ENCODE peak calls at places on chromosomes 11 and 22, in eight cellular contexts. One of them, this sample, is unnamed.

GRCh38 chr22:32073823-32074380 is 30.8 kb downstream of the SLC5A1 start:
- DNase-seq in aorta: no peak
- DNase-seq in HEK293T: no peak
- DNase-seq in anterior cingulate cortex: no peak
- DNase-seq in nephron progenitor cell: no peak
- DNase-seq in Peyer's patch: peak; percentile 86
- DNase-seq in NCI-H1105: no peak
- DNase-seq in Ammon's horn: no peak
- DNase-seq in this sample: no peak

GRCh38 chr11:112826026-112826425 is 135.2 kb upstream of the NCAM1 start:
- DNase-seq in NCI-H1105: no peak
- DNase-seq in aorta: no peak
- DNase-seq in Peyer's patch: no peak
- DNase-seq in anterior cingulate cortex: no peak
- DNase-seq in nephron progenitor cell: no peak
- DNase-seq in Ammon's horn: no peak
- DNase-seq in HEK293T: no peak
- DNase-seq in this sample: no peak

GRCh38 chr11:1109918-1110705 is 35.4 kb downstream of the MUC2 start:
- DNase-seq in anterior cingulate cortex: no peak
- DNase-seq in Peyer's patch: no peak
- DNase-seq in nephron progenitor cell: peak; percentile 1
- DNase-seq in HEK293T: no peak
- DNase-seq in Ammon's horn: no peak
- DNase-seq in NCI-H1105: no peak
- DNase-seq in aorta: peak; percentile 68
- DNase-seq in this sample: no peak

GRCh38 chr11:120280566-120281160 is 40.7 kb downstream of the POU2F3 start:
- DNase-seq in Ammon's horn: no peak
- DNase-seq in nephron progenitor cell: no peak
- DNase-seq in Peyer's patch: no peak
- DNase-seq in aorta: no peak
- DNase-seq in HEK293T: no peak
- DNase-seq in NCI-H1105: no peak
- DNase-seq in anterior cingulate cortex: no peak
- DNase-seq in this sample: no peak

GRCh38 chr22:36901411-36902142 is 11.9 kb upstream of the CSF2RB start:
- DNase-seq in HEK293T: no peak
- DNase-seq in Ammon's horn: no peak
- DNase-seq in NCI-H1105: no peak
- DNase-seq in Peyer's patch: no peak
- DNase-seq in nephron progenitor cell: no peak
- DNase-seq in anterior cingulate cortex: no peak
- DNase-seq in aorta: no peak
- DNase-seq in this sample: no peak

GRCh38 chr11:6431861-6432260 is 8.9 kb downstream of the HPX start:
- DNase-seq in NCI-H1105: no peak
- DNase-seq in aorta: no peak
- DNase-seq in HEK293T: no peak
- DNase-seq in anterior cingulate cortex: no peak
- DNase-seq in Peyer's patch: no peak
- DNase-seq in Ammon's horn: no peak
- DNase-seq in nephron progenitor cell: no peak
- DNase-seq in this sample: no peak

GRCh38 chr11:11075515-11076171 is 217.8 kb upstream of the ZBED5 start:
- DNase-seq in NCI-H1105: no peak
- DNase-seq in anterior cingulate cortex: no peak
- DNase-seq in Peyer's patch: no peak
- DNase-seq in HEK293T: peak; percentile 17
- DNase-seq in aorta: no peak
- DNase-seq in Ammon's horn: no peak
- DNase-seq in nephron progenitor cell: no peak
- DNase-seq in this sample: no peak

GRCh38 chr22:22248878-22249277 is 4.3 kb downstream of the VPREB1 start:
- DNase-seq in Peyer's patch: peak; percentile 59
- DNase-seq in aorta: no peak
- DNase-seq in HEK293T: no peak
- DNase-seq in nephron progenitor cell: no peak
- DNase-seq in Ammon's horn: no peak
- DNase-seq in NCI-H1105: no peak
- DNase-seq in anterior cingulate cortex: no peak
- DNase-seq in this sample: no peak

GRCh38 chr11:128802358-128802981 is 64.6 kb downstream of the KCNJ1 start:
- DNase-seq in Ammon's horn: no peak
- DNase-seq in nephron progenitor cell: peak; percentile 27
- DNase-seq in HEK293T: peak; percentile 64
- DNase-seq in anterior cingulate cortex: no peak
- DNase-seq in Peyer's patch: no peak
- DNase-seq in NCI-H1105: no peak
- DNase-seq in aorta: no peak
- DNase-seq in this sample: no peak

GRCh38 chr11:61149624-61150615 is 11.3 kb downstream of the VPS37C start:
- DNase-seq in Peyer's patch: no peak
- DNase-seq in nephron progenitor cell: peak; percentile 15
- DNase-seq in HEK293T: no peak
- DNase-seq in Ammon's horn: no peak
- DNase-seq in anterior cingulate cortex: no peak
- DNase-seq in aorta: peak; percentile 70
- DNase-seq in NCI-H1105: no peak
- DNase-seq in this sample: no peak

GRCh38 chr11:14346303-14346702 is 12.7 kb downstream of the RRAS2 start:
- DNase-seq in anterior cingulate cortex: no peak
- DNase-seq in Peyer's patch: no peak
- DNase-seq in nephron progenitor cell: no peak
- DNase-seq in HEK293T: no peak
- DNase-seq in Ammon's horn: no peak
- DNase-seq in NCI-H1105: no peak
- DNase-seq in aorta: no peak
- DNase-seq in this sample: no peak

GRCh38 chr11:113077379-113077778 is 116.2 kb downstream of the NCAM1 start:
- DNase-seq in anterior cingulate cortex: no peak
- DNase-seq in Ammon's horn: no peak
- DNase-seq in NCI-H1105: no peak
- DNase-seq in HEK293T: no peak
- DNase-seq in nephron progenitor cell: no peak
- DNase-seq in aorta: no peak
- DNase-seq in Peyer's patch: no peak
- DNase-seq in this sample: no peak

GRCh38 chr11:76215946-76216345 is 9.6 kb upstream of the WNT11 start:
- DNase-seq in aorta: peak; percentile 65
- DNase-seq in NCI-H1105: no peak
- DNase-seq in Peyer's patch: no peak
- DNase-seq in HEK293T: no peak
- DNase-seq in nephron progenitor cell: no peak
- DNase-seq in Ammon's horn: no peak
- DNase-seq in anterior cingulate cortex: no peak
- DNase-seq in this sample: no peak

GRCh38 chr22:35379146-35379993 is 1.5 kb upstream of the HMOX1 start:
- DNase-seq in Ammon's horn: no peak
- DNase-seq in anterior cingulate cortex: no peak
- DNase-seq in Peyer's patch: peak; percentile 83
- DNase-seq in NCI-H1105: no peak
- DNase-seq in nephron progenitor cell: no peak
- DNase-seq in HEK293T: no peak
- DNase-seq in aorta: no peak
- DNase-seq in this sample: no peak

GRCh38 chr22:42990131-42990838 is 24.7 kb downstream of the PACSIN2 start:
- DNase-seq in nephron progenitor cell: no peak
- DNase-seq in Peyer's patch: peak; percentile 48
- DNase-seq in Ammon's horn: peak; percentile 36
- DNase-seq in HEK293T: no peak
- DNase-seq in anterior cingulate cortex: no peak
- DNase-seq in NCI-H1105: no peak
- DNase-seq in aorta: peak; percentile 77
- DNase-seq in this sample: peak; percentile 76

GRCh38 chr22:37817705-37818311 is 5.4 kb upstream of the GALR3 start:
- DNase-seq in Peyer's patch: peak; percentile 91
- DNase-seq in anterior cingulate cortex: peak; percentile 81
- DNase-seq in NCI-H1105: peak; percentile 47
- DNase-seq in aorta: peak; percentile 95
- DNase-seq in nephron progenitor cell: peak; percentile 95
- DNase-seq in Ammon's horn: peak; percentile 88
- DNase-seq in HEK293T: peak; percentile 96
- DNase-seq in this sample: peak; percentile 90

GRCh38 chr22:44080936-44081853 is 57.1 kb downstream of the PARVB start:
- DNase-seq in anterior cingulate cortex: peak; percentile 61
- DNase-seq in Ammon's horn: peak; percentile 89
- DNase-seq in NCI-H1105: peak; percentile 57
- DNase-seq in nephron progenitor cell: peak; percentile 81
- DNase-seq in aorta: peak; percentile 89
- DNase-seq in Peyer's patch: peak; percentile 92
- DNase-seq in HEK293T: peak; percentile 81
- DNase-seq in this sample: peak; percentile 77

GRCh38 chr11:28566643-28567042 is 458.5 kb downstream of the METTL15 start:
- DNase-seq in nephron progenitor cell: peak; percentile 63
- DNase-seq in HEK293T: peak; percentile 9
- DNase-seq in anterior cingulate cortex: peak; percentile 44
- DNase-seq in NCI-H1105: no peak
- DNase-seq in Peyer's patch: peak; percentile 65
- DNase-seq in Ammon's horn: peak; percentile 70
- DNase-seq in aorta: peak; percentile 93
- DNase-seq in this sample: peak; percentile 92

GRCh38 chr11:100670140-100670539 is 16.9 kb upstream of the ARHGAP42 start:
- DNase-seq in anterior cingulate cortex: no peak
- DNase-seq in Ammon's horn: no peak
- DNase-seq in NCI-H1105: no peak
- DNase-seq in nephron progenitor cell: no peak
- DNase-seq in Peyer's patch: no peak
- DNase-seq in HEK293T: no peak
- DNase-seq in aorta: no peak
- DNase-seq in this sample: no peak

GRCh38 chr11:86632499-86633269 is 39.7 kb downstream of the ME3 start:
- DNase-seq in Peyer's patch: no peak
- DNase-seq in aorta: peak; percentile 85
- DNase-seq in NCI-H1105: no peak
- DNase-seq in HEK293T: peak; percentile 50
- DNase-seq in Ammon's horn: no peak
- DNase-seq in nephron progenitor cell: no peak
- DNase-seq in anterior cingulate cortex: no peak
- DNase-seq in this sample: peak; percentile 75

GRCh38 chr11:132177106-132177505 is 806.7 kb downstream of the NTM start:
- DNase-seq in Peyer's patch: no peak
- DNase-seq in aorta: no peak
- DNase-seq in NCI-H1105: no peak
- DNase-seq in anterior cingulate cortex: no peak
- DNase-seq in nephron progenitor cell: peak; percentile 43
- DNase-seq in Ammon's horn: no peak
- DNase-seq in HEK293T: no peak
- DNase-seq in this sample: no peak

GRCh38 chr11:16945671-16946469 is 68.3 kb downstream of the PLEKHA7 start:
- DNase-seq in HEK293T: peak; percentile 70
- DNase-seq in NCI-H1105: peak; percentile 61
- DNase-seq in nephron progenitor cell: peak; percentile 55
- DNase-seq in Ammon's horn: peak; percentile 88
- DNase-seq in anterior cingulate cortex: peak; percentile 71
- DNase-seq in aorta: no peak
- DNase-seq in Peyer's patch: peak; percentile 84
- DNase-seq in this sample: no peak

GRCh38 chr11:67240575-67241389 is 25.5 kb upstream of the GRK2 start:
- DNase-seq in Peyer's patch: peak; percentile 89
- DNase-seq in aorta: peak; percentile 87
- DNase-seq in NCI-H1105: peak; percentile 15
- DNase-seq in Ammon's horn: peak; percentile 64
- DNase-seq in nephron progenitor cell: peak; percentile 55
- DNase-seq in anterior cingulate cortex: peak; percentile 57
- DNase-seq in HEK293T: no peak
- DNase-seq in this sample: peak; percentile 73

GRCh38 chr11:108743851-108744250 is 79.0 kb downstream of the DDX10 start:
- DNase-seq in Peyer's patch: no peak
- DNase-seq in NCI-H1105: no peak
- DNase-seq in anterior cingulate cortex: no peak
- DNase-seq in nephron progenitor cell: no peak
- DNase-seq in aorta: no peak
- DNase-seq in HEK293T: no peak
- DNase-seq in Ammon's horn: no peak
- DNase-seq in this sample: no peak

GRCh38 chr22:21587803-21588611 is 20.5 kb downstream of the UBE2L3 start:
- DNase-seq in aorta: no peak
- DNase-seq in Peyer's patch: peak; percentile 59
- DNase-seq in Ammon's horn: peak; percentile 86
- DNase-seq in NCI-H1105: no peak
- DNase-seq in anterior cingulate cortex: peak; percentile 83
- DNase-seq in HEK293T: no peak
- DNase-seq in nephron progenitor cell: no peak
- DNase-seq in this sample: no peak

GRCh38 chr11:99176430-99176829 is 155.7 kb downstream of the CNTN5 start:
- DNase-seq in Peyer's patch: no peak
- DNase-seq in NCI-H1105: no peak
- DNase-seq in aorta: no peak
- DNase-seq in anterior cingulate cortex: no peak
- DNase-seq in nephron progenitor cell: no peak
- DNase-seq in Ammon's horn: no peak
- DNase-seq in HEK293T: no peak
- DNase-seq in this sample: no peak

GRCh38 chr11:20438637-20439036 is 51.1 kb downstream of the PRMT3 start:
- DNase-seq in aorta: no peak
- DNase-seq in nephron progenitor cell: no peak
- DNase-seq in NCI-H1105: no peak
- DNase-seq in HEK293T: no peak
- DNase-seq in anterior cingulate cortex: no peak
- DNase-seq in Ammon's horn: no peak
- DNase-seq in Peyer's patch: no peak
- DNase-seq in this sample: no peak

GRCh38 chr11:79768343-79768742 is 327.5 kb upstream of the TENM4 start:
- DNase-seq in anterior cingulate cortex: no peak
- DNase-seq in aorta: no peak
- DNase-seq in NCI-H1105: peak; percentile 14
- DNase-seq in nephron progenitor cell: no peak
- DNase-seq in HEK293T: no peak
- DNase-seq in Ammon's horn: no peak
- DNase-seq in Peyer's patch: peak; percentile 60
- DNase-seq in this sample: no peak